ENCODE peak calls at places on chromosomes 6 and 20, in eight cellular contexts. Q is IMR-90, A is fibroblast of lung, D is SK-N-SH, U is neural crest cell, X is MCF 10A, O is psoas muscle, Z is fibroblast of pulmonary artery. S is an unnamed sample.

GRCh38 chr20:62020935-62021701 is 44.6 kb downstream of the TAF4 start:
- DNase-seq in Q (peak; percentile 54), A (peak; percentile 46), D (peak; percentile 85), U (no peak), X (no peak), O (peak; percentile 67), Z (peak; percentile 68), S (no peak)

GRCh38 chr6:32189082-32189741 is 790 bp downstream of the PBX2 start:
- DNase-seq in Q (no peak), A (no peak), D (no peak), U (no peak), X (no peak), O (no peak), Z (no peak), S (no peak)

GRCh38 chr6:5619249-5619648 is 357.9 kb downstream of the FARS2 start:
- DNase-seq in Q (no peak), A (no peak), D (no peak), U (no peak), X (no peak), O (no peak), Z (no peak), S (no peak)

GRCh38 chr6:106334646-106335448 is 9.3 kb upstream of the ATG5 start:
- DNase-seq in Q (peak; percentile 47), A (peak; percentile 54), D (peak; percentile 60), U (peak; percentile 15), X (peak; percentile 59), O (no peak), Z (peak; percentile 61), S (no peak)

GRCh38 chr6:116764557-116764960 is 960 bp downstream of the FAM162B start:
- DNase-seq in Q (peak; percentile 9), A (peak; percentile 62), D (peak; percentile 30), U (peak; percentile 9), X (no peak), O (peak; percentile 18), Z (no peak), S (no peak)

GRCh38 chr6:100001915-100002388 is 7.9 kb upstream of the MCHR2 start:
- DNase-seq in Q (peak; percentile 60), A (peak; percentile 62), D (peak; percentile 52), U (peak; percentile 22), X (peak; percentile 66), O (peak; percentile 31), Z (peak; percentile 70), S (no peak)

GRCh38 chr6:34039943-34040342 is 105.9 kb downstream of the GRM4 start:
- DNase-seq in Q (no peak), A (no peak), D (no peak), U (no peak), X (no peak), O (no peak), Z (no peak), S (no peak)

GRCh38 chr6:20173833-20174796 is 38.2 kb downstream of the MBOAT1 start:
- DNase-seq in Q (no peak), A (no peak), D (no peak), U (no peak), X (no peak), O (no peak), Z (no peak), S (no peak)

GRCh38 chr20:49928411-49929141 is 7.6 kb upstream of the RNF114 start:
- DNase-seq in Q (peak; percentile 89), A (peak; percentile 89), D (peak; percentile 83), U (peak; percentile 83), X (peak; percentile 84), O (peak; percentile 78), Z (peak; percentile 91), S (no peak)

GRCh38 chr6:144413418-144413817 is 128.3 kb downstream of the UTRN start:
- DNase-seq in Q (peak; percentile 34), A (peak; percentile 36), D (no peak), U (no peak), X (peak; percentile 23), O (no peak), Z (peak; percentile 34), S (no peak)

GRCh38 chr20:42886801-42887200 is 302.9 kb downstream of the PTPRT start:
- DNase-seq in Q (no peak), A (no peak), D (no peak), U (no peak), X (no peak), O (no peak), Z (no peak), S (no peak)

GRCh38 chr20:21559305-21559704 is 45.4 kb upstream of the NKX2-2 start:
- DNase-seq in Q (no peak), A (no peak), D (no peak), U (no peak), X (no peak), O (no peak), Z (no peak), S (no peak)

GRCh38 chr20:43662943-43663655 is 3.8 kb upstream of the MYBL2 start:
- DNase-seq in Q (peak; percentile 34), A (no peak), D (peak; percentile 62), U (no peak), X (peak; percentile 74), O (no peak), Z (no peak), S (no peak)

GRCh38 chr20:24406251-24406650 is 63.2 kb upstream of the SYNDIG1 start:
- DNase-seq in Q (no peak), A (no peak), D (no peak), U (no peak), X (no peak), O (no peak), Z (no peak), S (no peak)

GRCh38 chr6:120141601-120142000 is 792.0 kb upstream of the MAN1A1 start:
- DNase-seq in Q (no peak), A (no peak), D (no peak), U (no peak), X (no peak), O (no peak), Z (no peak), S (no peak)

GRCh38 chr6:120147218-120147871 is 797.8 kb upstream of the MAN1A1 start:
- DNase-seq in Q (no peak), A (no peak), D (no peak), U (no peak), X (no peak), O (no peak), Z (no peak), S (no peak)
- TF ChIP-seq CTCF in Q (no peak), A (no peak), D (peak; percentile 28), U (peak; percentile 33), X (peak; percentile 9), O (no peak), Z (no peak), S (peak; percentile 41)

GRCh38 chr6:165939601-165940290 is 227.9 kb downstream of the TBXT start:
- DNase-seq in Q (no peak), A (no peak), D (no peak), U (no peak), X (no peak), O (no peak), Z (no peak), S (no peak)
- TF ChIP-seq CTCF in Q (no peak), A (no peak), D (no peak), U (no peak), X (no peak), O (no peak), Z (no peak), S (no peak)

DNA sequence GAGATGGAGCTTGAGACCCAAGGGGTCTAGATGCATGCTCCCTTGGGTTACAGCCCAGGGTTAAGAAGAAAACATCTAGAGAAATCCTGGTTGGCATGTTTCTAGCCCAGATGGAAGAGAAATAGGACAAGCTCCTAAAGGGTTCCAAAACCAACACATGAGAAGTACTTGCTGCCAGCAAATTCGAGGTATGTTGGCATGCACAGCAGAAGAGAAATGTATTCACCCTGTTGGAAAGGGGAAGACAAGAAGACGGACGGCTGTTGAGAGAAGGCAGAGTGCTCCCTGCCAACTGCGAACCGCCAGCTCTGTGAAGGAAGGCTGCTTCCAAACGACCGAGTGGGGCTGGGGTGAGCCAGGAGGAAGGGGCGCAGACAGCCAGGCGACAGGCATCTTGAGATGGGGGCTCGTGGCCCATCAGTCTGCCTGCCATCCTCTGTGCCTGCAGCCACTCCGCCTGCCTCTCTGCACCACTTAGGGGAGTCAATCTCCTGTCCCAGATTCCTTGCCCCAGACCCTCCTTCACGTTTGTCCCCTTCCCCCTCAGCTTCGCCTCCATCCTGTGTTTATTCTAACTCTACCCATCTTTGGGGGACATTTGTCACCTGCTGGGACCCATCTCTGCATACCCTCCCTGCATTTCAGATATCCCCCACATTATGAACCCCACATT is 249.2 kb downstream of the CDC5L start:
- DNase-seq in Q (no peak), A (no peak), D (no peak), U (no peak), X (no peak), O (no peak), Z (no peak), S (no peak)
- TF ChIP-seq CTCF in Q (no peak), A (no peak), D (no peak), U (no peak), X (no peak), O (no peak), Z (no peak), S (no peak)

DNA sequence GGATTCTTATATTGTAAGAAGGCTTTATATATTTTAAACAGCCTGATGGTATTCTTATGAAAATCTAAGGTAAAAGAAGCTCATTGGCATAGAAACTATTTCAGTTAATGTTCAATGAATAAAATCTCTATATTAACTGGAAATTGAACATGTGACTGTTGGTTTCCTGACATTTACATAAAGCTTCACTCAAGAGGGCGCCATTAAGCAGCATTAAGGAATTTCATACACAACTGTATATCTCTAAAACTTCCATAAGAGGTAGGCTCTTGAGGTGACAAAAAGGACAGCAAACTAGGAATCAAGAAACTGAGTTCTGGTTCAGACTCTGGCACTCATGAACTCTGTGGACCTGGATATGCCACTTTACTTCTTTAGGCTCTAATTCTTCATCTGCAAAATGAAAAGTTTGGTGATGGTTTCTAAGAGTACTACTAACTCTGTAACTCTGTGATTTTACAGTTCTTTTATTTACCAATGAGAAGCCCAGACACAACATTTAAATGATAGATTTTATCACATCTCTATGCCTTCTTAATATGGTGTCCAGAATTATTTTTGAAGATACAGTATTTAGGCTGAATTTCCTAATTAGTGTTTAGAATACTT is 147.5 kb downstream of the FLRT3 start:
- DNase-seq in Q (peak; percentile 62), A (peak; percentile 69), D (peak; percentile 21), U (no peak), X (peak; percentile 61), O (no peak), Z (peak; percentile 64), S (no peak)
- TF ChIP-seq CTCF in Q (peak; percentile 60), A (peak; percentile 38), D (peak; percentile 71), U (peak; percentile 61), X (peak; percentile 69), O (no peak), Z (peak; percentile 46), S (peak; percentile 59)

DNA sequence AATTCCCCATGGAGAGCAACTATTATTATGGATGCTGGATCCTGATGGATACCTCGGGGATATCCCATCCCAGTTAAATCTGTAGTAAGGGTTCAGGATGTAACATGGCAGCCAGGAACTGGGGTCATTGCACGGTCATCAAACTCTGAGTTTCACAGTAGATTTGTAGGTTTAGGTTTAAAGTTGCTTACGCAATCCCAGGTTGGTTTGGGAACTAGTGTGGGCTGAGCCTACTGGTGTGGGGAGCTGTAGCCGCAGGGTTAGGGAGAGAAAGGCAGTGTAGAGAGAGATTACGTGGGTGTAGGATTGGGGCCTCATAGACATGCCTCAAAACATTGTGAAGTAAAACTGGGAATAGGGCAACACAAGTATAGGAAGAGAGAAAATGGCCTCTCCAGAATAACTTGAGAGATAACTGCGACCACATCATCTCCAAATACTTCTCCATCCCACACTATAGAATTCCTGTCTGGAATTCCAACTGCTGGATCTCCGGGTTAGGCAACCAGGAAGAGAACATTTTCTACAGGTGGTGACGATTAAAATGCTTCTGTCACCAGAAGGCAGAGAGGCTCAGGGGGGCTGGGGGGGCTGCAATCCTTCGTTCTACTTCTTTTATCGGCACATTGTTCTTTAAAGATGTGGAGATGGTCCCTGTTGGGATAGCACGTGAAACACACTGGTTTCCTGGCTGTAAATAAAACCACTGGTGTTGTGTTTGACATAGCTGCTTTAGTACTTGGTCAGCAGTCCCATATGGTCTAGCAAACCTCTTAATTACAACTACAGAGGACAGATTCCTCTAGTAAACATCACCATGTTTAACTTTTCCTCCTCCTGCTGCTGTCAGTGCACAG is 44.9 kb upstream of the TMEM170B start:
- DNase-seq in Q (no peak), A (no peak), D (no peak), U (no peak), X (no peak), O (no peak), Z (no peak), S (no peak)
- TF ChIP-seq CTCF in Q (no peak), A (no peak), D (no peak), U (no peak), X (no peak), O (no peak), Z (no peak), S (no peak)

S was measured in type B pancreatic cell.